ENCODE peak calls at places on chromosomes 16 and 17, in five cellular contexts. K is activated CD8-positive, alpha-beta T cell treated with anti-CD3 and anti-CD28 coated beads for 36 hours; R is CD4-positive, CD25-positive, alpha-beta regulatory T cell; N is HS-5; T is stimulated activated CD4-positive, alpha-beta T cell treated with anti-CD3 and anti-CD28 coated beads, Interleukin-1b, Interleukin-23, amount 100 ng/mL, for 48 hours. X is an unnamed sample.

GRCh38 chr16:63461248-63461841 is 1425.1 kb upstream of the CDH8 start:
- DNase-seq in K (no peak), R (no peak), N (peak; percentile 9), T (no peak), X (no peak)

GRCh38 chr17:66990047-66990446 is 25.5 kb downstream of the CACNG4 start:
- DNase-seq in K (no peak), R (no peak), N (no peak), T (no peak), X (no peak)

GRCh38 chr16:86037999-86038922 is 139.3 kb downstream of the IRF8 start:
- DNase-seq in K (no peak), R (no peak), N (no peak), T (no peak), X (no peak)

GRCh38 chr17:78411241-78411855 is 32.9 kb downstream of the PGS1 start:
- DNase-seq in K (no peak), R (no peak), N (no peak), T (no peak), X (no peak)

GRCh38 chr17:7403043-7403901 is 625 bp downstream of the TMEM256 start:
- DNase-seq in K (peak; percentile 55), R (peak; percentile 27), N (no peak), T (no peak), X (no peak)

GRCh38 chr17:34146440-34147043 is 108.5 kb upstream of the CCL2 start:
- DNase-seq in K (peak; percentile 79), R (peak; percentile 57), N (no peak), T (peak; percentile 61), X (peak; percentile 80)

GRCh38 chr17:63622571-63623390 is 564 bp downstream of the MAP3K3 start:
- DNase-seq in K (peak; percentile 64), R (peak; percentile 65), N (no peak), T (peak; percentile 49), X (peak; percentile 60)

GRCh38 chr17:1043601-1044251 is 46.8 kb downstream of the TIMM22 start:
- DNase-seq in K (no peak), R (no peak), N (no peak), T (no peak), X (no peak)

GRCh38 chr16:12323007-12323699 is 346.6 kb downstream of the SNX29 start:
- DNase-seq in K (peak; percentile 76), R (peak; percentile 44), N (no peak), T (peak; percentile 77), X (peak; percentile 56)

GRCh38 chr16:60932600-60932999 is 1103.6 kb downstream of the CDH8 start:
- DNase-seq in K (no peak), R (no peak), N (no peak), T (no peak), X (no peak)

GRCh38 chr16:21233045-21233520 is 416 bp upstream of the ANKS4B start:
- DNase-seq in K (no peak), R (no peak), N (no peak), T (no peak), X (no peak)

GRCh38 chr16:637081-638018 is 1.2 kb upstream of the METTL26 start:
- DNase-seq in K (peak; percentile 90), R (peak; percentile 87), N (no peak), T (peak; percentile 88), X (peak; percentile 92)

GRCh38 chr16:48523415-48524204 is 86.4 kb downstream of the N4BP1 start:
- DNase-seq in K (no peak), R (no peak), N (no peak), T (no peak), X (no peak)

GRCh38 chr17:79026345-79027273 is 2.6 kb downstream of the C1QTNF1 start:
- DNase-seq in K (no peak), R (no peak), N (peak; percentile 81), T (no peak), X (no peak)

GRCh38 chr17:1379930-1380313 is 20.1 kb downstream of the YWHAE start:
- DNase-seq in K (peak; percentile 60), R (peak; percentile 43), N (no peak), T (no peak), X (peak; percentile 72)

GRCh38 chr17:50266384-50267073 is 7.7 kb upstream of the TMEM92 start:
- DNase-seq in K (no peak), R (no peak), N (peak; percentile 19), T (no peak), X (no peak)

GRCh38 chr16:75109732-75110243 is 6.8 kb downstream of the LDHD start:
- DNase-seq in K (peak; percentile 32), R (peak; percentile 15), N (no peak), T (no peak), X (peak; percentile 34)

GRCh38 chr16:85234310-85235235 is 122.3 kb upstream of the CIBAR2 start:
- DNase-seq in K (no peak), R (no peak), N (no peak), T (no peak), X (no peak)

GRCh38 chr17:292016-292415 is 60.6 kb downstream of the RPH3AL start:
- DNase-seq in K (no peak), R (no peak), N (no peak), T (no peak), X (no peak)

GRCh38 chr17:77995146-77995852 is 36.8 kb downstream of the TNRC6C start:
- DNase-seq in K (peak; percentile 42), R (no peak), N (no peak), T (peak; percentile 30), X (peak; percentile 58)

GRCh38 chr17:79473836-79474204 is 137.0 kb downstream of the RBFOX3 start:
- DNase-seq in K (no peak), R (no peak), N (no peak), T (no peak), X (no peak)

GRCh38 chr17:58321571-58322525 is 6.7 kb downstream of the TSPOAP1 start:
- DNase-seq in K (no peak), R (no peak), N (no peak), T (peak; percentile 1), X (no peak)

GRCh38 chr16:84239910-84240309 is at the start of gene KCNG4:
- DNase-seq in K (no peak), R (no peak), N (no peak), T (no peak), X (no peak)

GRCh38 chr16:83713597-83713996 is 94.2 kb upstream of the HSBP1 start:
- DNase-seq in K (no peak), R (peak; percentile 1), N (no peak), T (no peak), X (no peak)

X was measured in activated naive CD4-positive, alpha-beta T cell treated with anti-CD3 and anti-CD28 coated beads for 36 hours.